ENCODE peak calls at places on chromosomes 13 and 19, in eight cellular contexts. Z is Peyer's patch, R is left ventricle myocardium inferior, I is AG09319, F is cardiac fibroblast, W is lower leg skin, C is neural progenitor cell, S is AG04449. U is an unnamed sample.

GRCh38 chr13:48249018-48249417 is 16.0 kb downstream of the ITM2B start:
- DNase-seq in Z (no peak), R (no peak), I (no peak), F (no peak), W (no peak), C (no peak), S (no peak), U (no peak)

GRCh38 chr19:47272448-47273312 is 2.0 kb upstream of the INAFM1 start:
- DNase-seq in Z (no peak), R (peak), I (no peak), F (no peak), W (peak), C (peak), S (no peak), U (peak)

GRCh38 chr19:55212447-55212846 is 3.1 kb upstream of the PTPRH start:
- DNase-seq in Z (peak), R (no peak), I (no peak), F (no peak), W (no peak), C (no peak), S (no peak), U (no peak)

GRCh38 chr13:29067306-29067945 is 247.3 kb downstream of the MTUS2 start:
- DNase-seq in Z (no peak), R (no peak), I (no peak), F (no peak), W (no peak), C (no peak), S (no peak), U (no peak)

GRCh38 chr13:30181856-30182651 is 125.3 kb downstream of the KATNAL1 start:
- DNase-seq in Z (no peak), R (no peak), I (no peak), F (no peak), W (no peak), C (peak), S (no peak), U (no peak)

GRCh38 chr19:47221890-47222289 is 9.1 kb downstream of the BBC3 start:
- DNase-seq in Z (no peak), R (no peak), I (no peak), F (no peak), W (no peak), C (no peak), S (no peak), U (no peak)

GRCh38 chr13:95485518-95486144 is 66.9 kb upstream of the CLDN10 start:
- DNase-seq in Z (no peak), R (no peak), I (no peak), F (peak), W (no peak), C (no peak), S (no peak), U (no peak)

GRCh38 chr13:45372189-45373115 is 31.5 kb upstream of the TPT1 start:
- DNase-seq in Z (no peak), R (no peak), I (peak), F (no peak), W (no peak), C (no peak), S (no peak), U (no peak)

GRCh38 chr19:6948884-6949283 is 61.5 kb downstream of the ADGRE1 start:
- DNase-seq in Z (no peak), R (no peak), I (no peak), F (no peak), W (no peak), C (no peak), S (no peak), U (no peak)

GRCh38 chr13:51823351-51823750 is 19.4 kb upstream of the DHRS12 start:
- DNase-seq in Z (no peak), R (no peak), I (no peak), F (no peak), W (no peak), C (no peak), S (no peak), U (no peak)

GRCh38 chr13:99124695-99125334 is 75.8 kb upstream of the UBAC2 start:
- DNase-seq in Z (no peak), R (no peak), I (peak), F (peak), W (no peak), C (no peak), S (peak), U (no peak)

GRCh38 chr13:59710416-59710815 is 453.3 kb downstream of the DIAPH3 start:
- DNase-seq in Z (no peak), R (no peak), I (no peak), F (no peak), W (no peak), C (no peak), S (no peak), U (no peak)

GRCh38 chr19:40356681-40357595 is 8.4 kb downstream of the PLD3 start:
- DNase-seq in Z (no peak), R (no peak), I (no peak), F (no peak), W (no peak), C (no peak), S (no peak), U (no peak)

GRCh38 chr19:39413903-39414608 is 1.6 kb downstream of the PLEKHG2 start:
- DNase-seq in Z (peak), R (no peak), I (no peak), F (peak), W (peak), C (peak), S (no peak), U (peak)

GRCh38 chr13:99908129-99908805 is 63.3 kb downstream of the ZIC5 start:
- DNase-seq in Z (no peak), R (no peak), I (no peak), F (no peak), W (no peak), C (no peak), S (no peak), U (no peak)

GRCh38 chr13:51534075-51534817 is 50.0 kb upstream of the WDFY2 start:
- DNase-seq in Z (no peak), R (peak), I (no peak), F (no peak), W (no peak), C (no peak), S (no peak), U (no peak)

GRCh38 chr13:99505814-99506269 is 4.6 kb downstream of the TM9SF2 start:
- DNase-seq in Z (no peak), R (no peak), I (no peak), F (peak), W (no peak), C (no peak), S (no peak), U (no peak)

GRCh38 chr13:42720116-42720857 is 61.1 kb upstream of the FAM216B start:
- DNase-seq in Z (no peak), R (no peak), I (peak), F (peak), W (no peak), C (no peak), S (peak), U (no peak)

GRCh38 chr19:30212574-30212973 is 159.6 kb upstream of the ZNF536 start:
- DNase-seq in Z (no peak), R (no peak), I (no peak), F (no peak), W (no peak), C (no peak), S (no peak), U (no peak)

GRCh38 chr13:76709851-76710250 is 176.4 kb downstream of the KCTD12 start:
- DNase-seq in Z (no peak), R (no peak), I (no peak), F (no peak), W (no peak), C (no peak), S (no peak), U (no peak)

GRCh38 chr19:16649734-16650133 is 10.2 kb downstream of the SMIM7 start:
- DNase-seq in Z (no peak), R (no peak), I (no peak), F (no peak), W (no peak), C (no peak), S (no peak), U (peak)

GRCh38 chr13:23087884-23088283 is 92.9 kb upstream of the SGCG start:
- DNase-seq in Z (no peak), R (no peak), I (no peak), F (peak), W (no peak), C (peak), S (no peak), U (no peak)

GRCh38 chr19:41427647-41428480 is 690 bp upstream of the B3GNT8 start:
- DNase-seq in Z (peak), R (peak), I (no peak), F (no peak), W (no peak), C (peak), S (no peak), U (no peak)

GRCh38 chr13:24076636-24077035 is 83.9 kb upstream of the SPATA13 start:
- DNase-seq in Z (no peak), R (no peak), I (no peak), F (no peak), W (no peak), C (no peak), S (no peak), U (no peak)

GRCh38 chr13:112444001-112444311 is 67.8 kb downstream of the SPACA7 start:
- DNase-seq in Z (peak), R (peak), I (peak), F (peak), W (no peak), C (peak), S (no peak), U (peak)

GRCh38 chr13:112441779-112442310 is 65.7 kb downstream of the SPACA7 start:
- DNase-seq in Z (no peak), R (no peak), I (no peak), F (no peak), W (no peak), C (no peak), S (no peak), U (no peak)

GRCh38 chr13:112442483-112443090 is 66.4 kb downstream of the SPACA7 start:
- DNase-seq in Z (no peak), R (no peak), I (no peak), F (no peak), W (no peak), C (peak), S (no peak), U (no peak)

GRCh38 chr13:112444416-112445399 is 68.6 kb downstream of the SPACA7 start:
- DNase-seq in Z (no peak), R (no peak), I (no peak), F (no peak), W (no peak), C (no peak), S (no peak), U (peak)

DNA sequence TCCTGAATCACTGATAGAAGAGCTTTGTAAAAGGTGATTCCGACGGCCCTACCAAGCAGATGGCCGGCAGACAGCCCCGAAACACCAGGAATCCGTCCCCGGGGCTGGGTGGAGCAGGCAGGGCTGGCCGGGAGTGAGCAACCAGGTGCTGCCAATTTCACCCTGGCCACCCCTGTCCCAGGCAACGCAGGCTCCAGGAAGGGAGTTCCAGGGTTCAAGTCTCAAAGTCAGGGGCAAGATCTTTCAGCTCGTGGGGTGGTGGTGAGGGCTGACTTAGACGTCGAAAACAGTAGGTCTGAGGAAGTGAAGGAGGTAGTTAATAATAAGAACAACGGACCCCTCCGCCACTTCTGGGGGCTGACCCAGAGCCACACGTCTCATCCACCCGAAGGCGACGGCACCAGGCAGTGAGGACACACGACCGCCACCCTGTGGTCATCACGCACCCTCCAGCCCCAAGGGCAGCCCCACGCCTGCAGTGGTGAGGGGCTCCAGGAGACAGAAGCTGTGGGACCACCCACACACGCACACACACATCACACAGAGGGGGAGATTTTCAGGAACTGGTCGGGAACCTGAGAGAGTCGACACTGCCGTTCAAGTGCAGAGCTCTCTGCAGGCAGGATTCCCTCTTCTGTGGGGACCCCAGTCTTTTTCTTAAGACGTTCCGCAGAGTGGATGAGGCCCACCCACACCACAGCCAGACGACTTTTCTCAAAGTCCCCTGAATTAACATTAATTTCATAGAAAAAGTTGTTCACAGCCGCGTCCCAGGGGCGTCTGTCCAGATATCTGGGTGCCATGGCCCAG is 67.2 kb downstream of the SPACA7 start:
- DNase-seq in Z (no peak), R (no peak), I (no peak), F (peak), W (no peak), C (peak), S (no peak), U (no peak)
- TF ChIP-seq CTCF in Z (no peak), R (no peak), I (peak), F (peak), W (no peak), C (peak), S (peak), U (no peak)

DNA sequence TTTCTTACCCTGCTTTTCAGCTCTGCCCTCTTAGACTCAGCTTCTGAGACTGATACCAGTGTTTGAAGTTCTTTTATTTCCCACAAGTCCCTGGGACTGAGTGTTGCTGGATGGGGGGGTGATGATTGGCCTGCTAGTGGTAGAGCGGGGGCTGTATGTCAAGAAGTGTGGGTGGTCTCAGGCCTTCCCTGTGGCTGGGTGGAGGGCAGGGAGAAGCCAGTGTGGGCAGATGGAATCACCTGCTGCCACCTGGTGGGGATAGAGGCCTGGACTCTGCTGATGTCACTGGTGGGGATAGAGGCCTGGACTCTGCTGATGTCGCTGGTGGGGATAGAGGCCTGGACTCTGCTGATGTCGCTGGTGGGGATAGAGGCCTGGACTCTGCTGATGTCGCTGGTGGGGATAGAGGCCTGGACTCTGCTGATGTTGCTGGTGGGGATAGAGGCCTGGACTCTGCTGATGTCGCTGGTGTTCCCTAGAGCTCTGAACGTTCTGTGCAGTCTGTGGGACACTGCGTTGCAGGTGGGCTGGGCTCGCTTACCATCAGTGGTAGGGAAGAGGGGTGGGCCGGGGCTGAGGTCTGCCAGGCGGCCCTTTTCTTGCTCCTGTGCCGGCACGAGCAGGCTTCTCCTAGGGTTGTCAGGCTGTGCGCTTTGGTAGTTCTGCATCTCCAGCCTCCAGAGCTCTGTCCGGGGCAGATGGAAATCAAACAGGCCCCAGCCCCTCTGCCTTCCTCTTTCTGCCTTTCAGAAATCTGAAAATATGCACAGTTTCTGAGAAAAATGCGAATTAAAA is 101.3 kb downstream of the ARHGEF7 start:
- DNase-seq in Z (no peak), R (no peak), I (no peak), F (no peak), W (no peak), C (peak), S (no peak), U (peak)
- TF ChIP-seq CTCF in Z (no peak), R (peak), I (peak), F (peak), W (no peak), C (peak), S (peak), U (peak)

GRCh38 chr19:4385291-4386037 is 14.9 kb downstream of the SH3GL1 start:
- DNase-seq in Z (no peak), R (no peak), I (no peak), F (no peak), W (no peak), C (no peak), S (no peak), U (no peak)

GRCh38 chr19:4388171-4389063 is 11.9 kb downstream of the SH3GL1 start:
- DNase-seq in Z (no peak), R (peak), I (no peak), F (no peak), W (no peak), C (peak), S (no peak), U (peak)

GRCh38 chr19:4389064-4389375 is 11.3 kb downstream of the SH3GL1 start:
- DNase-seq in Z (no peak), R (no peak), I (no peak), F (no peak), W (no peak), C (no peak), S (no peak), U (no peak)

GRCh38 chr19:4389511-4390016 is 10.8 kb downstream of the SH3GL1 start:
- DNase-seq in Z (no peak), R (no peak), I (no peak), F (no peak), W (no peak), C (no peak), S (no peak), U (peak)

DNA sequence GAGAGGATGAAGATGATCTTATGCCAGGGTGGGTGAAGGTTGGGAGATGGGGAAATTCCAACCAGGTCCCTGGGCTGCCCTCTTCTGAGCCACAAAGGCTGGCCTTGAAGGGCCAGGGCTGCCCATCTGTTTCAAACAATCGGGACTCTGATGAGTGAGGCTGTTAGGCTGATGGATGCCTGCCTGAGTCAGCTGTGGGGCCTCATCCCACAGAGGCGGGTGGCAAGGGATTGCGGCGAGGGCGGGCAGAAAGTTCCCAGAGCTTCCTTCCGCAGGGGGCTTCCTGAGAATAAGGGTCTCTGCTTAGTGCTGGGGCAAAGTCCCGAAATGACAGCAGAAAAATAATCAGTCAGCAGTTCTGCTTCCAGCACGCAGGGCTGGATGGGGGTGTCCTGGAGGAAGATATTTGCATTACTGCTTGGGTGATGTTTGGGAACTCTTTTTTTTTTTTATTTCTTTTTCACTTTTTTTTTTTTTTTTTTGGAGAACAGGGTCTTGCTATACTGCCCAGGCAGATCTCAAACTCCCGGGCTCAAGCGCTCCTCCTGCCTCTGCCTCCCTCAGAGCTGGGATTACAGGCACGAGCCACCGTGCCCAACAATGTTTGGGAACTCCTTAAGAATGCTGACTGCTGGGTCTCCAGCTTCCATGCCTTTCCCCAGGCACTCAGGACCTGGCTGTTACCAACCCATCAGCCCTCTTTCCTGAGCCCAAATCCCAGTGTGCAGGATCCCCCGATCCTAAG is 14.1 kb downstream of the SH3GL1 start:
- DNase-seq in Z (no peak), R (no peak), I (no peak), F (no peak), W (no peak), C (no peak), S (no peak), U (no peak)
- TF ChIP-seq CTCF in Z (no peak), R (no peak), I (no peak), F (peak), W (no peak), C (no peak), S (no peak), U (no peak)

DNA sequence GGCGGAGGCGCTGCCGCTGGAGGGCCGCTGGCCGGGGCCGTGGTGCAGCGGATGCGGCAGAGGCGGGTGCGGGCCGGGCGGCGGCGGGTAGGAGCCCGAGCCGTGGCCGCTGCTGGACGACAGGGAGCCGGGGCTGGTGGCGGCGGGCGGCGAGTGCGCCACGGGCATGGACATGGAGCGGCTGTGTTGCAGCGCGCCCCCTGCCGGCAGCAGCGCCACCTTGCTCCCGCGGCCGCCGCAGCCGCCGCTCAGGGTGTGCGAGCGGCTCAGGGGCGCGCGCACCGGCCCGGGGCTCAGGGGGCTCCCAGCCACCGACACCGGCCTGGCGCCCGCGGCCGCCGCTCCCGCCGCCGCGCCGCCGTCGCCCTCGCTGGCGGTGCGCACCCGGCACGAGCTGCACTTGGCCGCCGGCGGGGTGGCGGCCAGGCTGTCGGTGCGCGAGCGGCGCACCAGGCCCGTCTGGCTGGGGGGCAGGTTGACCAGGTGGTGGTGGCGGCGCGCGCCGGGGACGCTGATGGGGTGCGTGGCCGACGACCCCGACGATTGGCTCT is 1.7 kb downstream of the IRS2 start:
- DNase-seq in Z (peak), R (peak), I (peak), F (peak), W (peak), C (peak), S (no peak), U (peak)
- TF ChIP-seq CTCF in Z (peak), R (peak), I (peak), F (peak), W (no peak), C (peak), S (peak), U (peak)

DNA sequence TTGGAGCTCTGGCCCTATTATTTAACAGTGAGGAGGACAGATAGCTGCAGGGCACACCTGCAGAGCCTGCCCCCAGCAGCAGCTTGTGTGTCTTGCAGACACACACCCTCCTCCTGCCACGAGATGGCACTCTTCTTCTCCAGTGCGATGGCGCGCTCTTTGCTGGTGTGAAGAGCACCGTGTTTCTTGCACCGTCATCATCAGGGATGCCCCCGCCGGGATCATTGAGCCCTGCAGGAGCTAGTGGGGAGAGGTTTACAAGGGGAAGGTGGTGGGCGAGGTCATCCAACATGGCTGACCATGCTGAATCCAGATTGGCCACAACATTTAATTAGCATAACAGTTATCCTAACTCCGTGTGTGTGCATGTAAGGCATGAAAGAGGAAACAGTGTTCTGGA is 105.6 kb downstream of the RAB20 start:
- DNase-seq in Z (peak), R (peak), I (peak), F (peak), W (peak), C (peak), S (no peak), U (peak)
- TF ChIP-seq CTCF in Z (peak), R (peak), I (peak), F (peak), W (no peak), C (peak), S (peak), U (peak)

U was measured in tibial artery.